ENCODE peak calls at places on chromosomes 5 and 9, in ten cellular contexts. Z is ecto neural progenitor cell; F is activated T-helper 1 cell treated with anti-CD3 and anti-CD28 coated beads, Interleukin-2, amount 50 U/mL, for 16 hours; P is central memory CD4-positive, alpha-beta T cell; R is AML-193; B is kidney tubule cell; A is NCI-H2107; S is astrocyte of the spinal cord; V is transverse colon; O is iris pigment epithelial cell. J is an unnamed sample.

GRCh38 chr5:7745882-7746735 is 104.8 kb downstream of the CFAP90 start:
- DNase-seq in Z (peak; percentile 79), F (no peak), P (peak; percentile 4), R (peak; percentile 28), B (peak; percentile 68), A (peak; percentile 68), S (peak; percentile 77), V (peak; percentile 65), O (peak; percentile 63), J (peak; percentile 75)

GRCh38 chr9:34759432-34760134 is 49.6 kb upstream of the CCL21 start:
- DNase-seq in Z (no peak), F (no peak), P (no peak), R (no peak), B (no peak), A (no peak), S (no peak), V (no peak), O (no peak), J (no peak)

GRCh38 chr9:98031935-98032334 is 24.6 kb upstream of the NANS start:
- DNase-seq in Z (no peak), F (no peak), P (no peak), R (no peak), B (no peak), A (no peak), S (peak; percentile 53), V (no peak), O (peak; percentile 81), J (no peak)

GRCh38 chr9:93909242-93909616 is 45.9 kb downstream of the BARX1 start:
- DNase-seq in Z (no peak), F (no peak), P (no peak), R (no peak), B (no peak), A (no peak), S (no peak), V (no peak), O (no peak), J (no peak)

GRCh38 chr5:106189121-106189809 is 1481.5 kb downstream of the EFNA5 start:
- DNase-seq in Z (no peak), F (no peak), P (no peak), R (no peak), B (no peak), A (no peak), S (no peak), V (no peak), O (no peak), J (no peak)

GRCh38 chr9:99868845-99869244 is 37.6 kb upstream of the STX17 start:
- DNase-seq in Z (no peak), F (no peak), P (no peak), R (no peak), B (peak; percentile 16), A (no peak), S (peak; percentile 5), V (no peak), O (peak; percentile 16), J (no peak)

GRCh38 chr9:26176628-26177027 is 498.4 kb upstream of the TUSC1 start:
- DNase-seq in Z (no peak), F (no peak), P (no peak), R (no peak), B (no peak), A (no peak), S (no peak), V (no peak), O (no peak), J (no peak)

GRCh38 chr5:89954901-89955300 is 454.7 kb downstream of the CETN3 start:
- DNase-seq in Z (no peak), F (no peak), P (no peak), R (no peak), B (no peak), A (no peak), S (no peak), V (no peak), O (no peak), J (no peak)

GRCh38 chr9:108746864-108747263 is 108.9 kb downstream of the ACTL7B start:
- DNase-seq in Z (no peak), F (no peak), P (no peak), R (no peak), B (peak; percentile 33), A (no peak), S (no peak), V (no peak), O (peak; percentile 7), J (no peak)

GRCh38 chr5:55540024-55540423 is 5.3 kb upstream of the PLPP1 start:
- DNase-seq in Z (no peak), F (no peak), P (no peak), R (no peak), B (peak; percentile 21), A (no peak), S (no peak), V (no peak), O (peak; percentile 69), J (no peak)

GRCh38 chr9:131831380-131832165 is 91.7 kb upstream of the RAPGEF1 start:
- DNase-seq in Z (no peak), F (no peak), P (no peak), R (no peak), B (no peak), A (no peak), S (no peak), V (no peak), O (no peak), J (no peak)

GRCh38 chr5:59666709-59667108 is 226.8 kb downstream of the PDE4D start:
- DNase-seq in Z (no peak), F (no peak), P (no peak), R (no peak), B (no peak), A (no peak), S (no peak), V (peak; percentile 13), O (no peak), J (no peak)

GRCh38 chr9:78756813-78757510 is 460.0 kb downstream of the PSAT1 start:
- DNase-seq in Z (no peak), F (no peak), P (no peak), R (no peak), B (no peak), A (no peak), S (no peak), V (no peak), O (no peak), J (no peak)

GRCh38 chr5:82150562-82150961 is 127.6 kb downstream of the RPS23 start:
- DNase-seq in Z (no peak), F (no peak), P (no peak), R (no peak), B (peak; percentile 47), A (no peak), S (no peak), V (no peak), O (no peak), J (no peak)

GRCh38 chr5:76669245-76669644 is 46.0 kb upstream of the F2RL2 start:
- DNase-seq in Z (no peak), F (no peak), P (no peak), R (no peak), B (peak; percentile 54), A (no peak), S (no peak), V (no peak), O (no peak), J (no peak)

GRCh38 chr5:132446621-132447020 is 44.0 kb downstream of the IRF1 start:
- DNase-seq in Z (no peak), F (no peak), P (no peak), R (no peak), B (no peak), A (no peak), S (peak; percentile 68), V (peak; percentile 66), O (peak; percentile 78), J (no peak)

GRCh38 chr5:101686541-101686940 is 609.5 kb downstream of the SLCO4C1 start:
- DNase-seq in Z (no peak), F (no peak), P (no peak), R (no peak), B (no peak), A (no peak), S (no peak), V (no peak), O (no peak), J (no peak)

GRCh38 chr9:37957664-37957953 is 53.7 kb upstream of the SLC25A51 start:
- DNase-seq in Z (no peak), F (no peak), P (no peak), R (no peak), B (no peak), A (no peak), S (no peak), V (no peak), O (no peak), J (no peak)

GRCh38 chr5:135398160-135398854 is 724 bp downstream of the MACROH2A1 start:
- DNase-seq in Z (peak; percentile 73), F (peak; percentile 11), P (peak; percentile 43), R (no peak), B (peak; percentile 66), A (peak; percentile 8), S (peak; percentile 37), V (peak; percentile 77), O (peak; percentile 48), J (peak; percentile 55)

GRCh38 chr5:138632900-138633489 is 57.8 kb upstream of the HSPA9 start:
- DNase-seq in Z (peak; percentile 85), F (no peak), P (no peak), R (no peak), B (peak; percentile 79), A (no peak), S (peak; percentile 75), V (peak; percentile 42), O (peak; percentile 86), J (no peak)

GRCh38 chr9:17578911-17579793 is at the start of gene SH3GL2:
- DNase-seq in Z (peak; percentile 70), F (no peak), P (no peak), R (no peak), B (peak; percentile 70), A (peak; percentile 74), S (peak; percentile 5), V (peak; percentile 53), O (peak; percentile 14), J (no peak)

GRCh38 chr5:61228691-61229280 is 66.5 kb upstream of the SMIM15 start:
- DNase-seq in Z (no peak), F (no peak), P (no peak), R (no peak), B (peak; percentile 81), A (no peak), S (peak; percentile 68), V (no peak), O (peak; percentile 53), J (no peak)

GRCh38 chr5:108367679-108368334 is 14.1 kb downstream of the FBXL17 start:
- DNase-seq in Z (no peak), F (no peak), P (no peak), R (no peak), B (peak; percentile 49), A (no peak), S (no peak), V (no peak), O (no peak), J (no peak)

GRCh38 chr9:1959347-1959746 is 55.8 kb upstream of the SMARCA2 start:
- DNase-seq in Z (no peak), F (no peak), P (no peak), R (no peak), B (no peak), A (no peak), S (no peak), V (no peak), O (no peak), J (no peak)